ENCODE peak calls at places on chromosome X, in five cellular contexts. P, F, I, S and A are unnamed samples.

GRCh38 chrX:57379296-57379695 is 92.8 kb downstream of the FAAH2 start:
- DNase-seq in P (no peak), F (no peak), I (no peak), S (no peak), A (no peak)

GRCh38 chrX:138775501-138775900 is 64.0 kb upstream of the FGF13 start:
- DNase-seq in P (peak; percentile 29), F (peak; percentile 2), I (no peak), S (no peak), A (no peak)

GRCh38 chrX:112211459-112211858 is 128.9 kb upstream of the TRPC5 start:
- DNase-seq in P (no peak), F (no peak), I (no peak), S (no peak), A (no peak)

GRCh38 chrX:39730671-39731389 is 366.9 kb downstream of the BCOR start:
- DNase-seq in P (peak; percentile 79), F (peak; percentile 67), I (peak; percentile 18), S (peak; percentile 7), A (peak; percentile 36)

GRCh38 chrX:76253432-76253831 is 80.6 kb downstream of the PBDC1 start:
- DNase-seq in P (peak; percentile 53), F (peak; percentile 35), I (no peak), S (no peak), A (peak; percentile 34)

GRCh38 chrX:73940893-73941470 is 363.0 kb upstream of the ZCCHC13 start:
- DNase-seq in P (peak; percentile 34), F (no peak), I (no peak), S (no peak), A (no peak)

GRCh38 chrX:148517191-148517590 is 16.8 kb downstream of the AFF2 start:
- DNase-seq in P (no peak), F (no peak), I (no peak), S (no peak), A (no peak)

GRCh38 chrX:42615161-42615563 is 162.8 kb downstream of the PPP1R2C start:
- DNase-seq in P (peak; percentile 0), F (no peak), I (no peak), S (no peak), A (no peak)

GRCh38 chrX:24248042-24248441 is 65.8 kb downstream of the SUPT20HL2 start:
- DNase-seq in P (no peak), F (no peak), I (no peak), S (no peak), A (no peak)

GRCh38 chrX:3271485-3272186 is 74.8 kb downstream of the MXRA5 start:
- DNase-seq in P (peak; percentile 78), F (no peak), I (no peak), S (no peak), A (no peak)

GRCh38 chrX:67613366-67613765 is 69.5 kb downstream of the AR start:
- DNase-seq in P (peak; percentile 15), F (no peak), I (no peak), S (no peak), A (no peak)

GRCh38 chrX:46567388-46567787 is 6.2 kb upstream of the CHST7 start:
- DNase-seq in P (no peak), F (no peak), I (no peak), S (no peak), A (no peak)

GRCh38 chrX:66676413-66676812 is 37.5 kb upstream of the EDA2R start:
- DNase-seq in P (peak; percentile 67), F (no peak), I (no peak), S (no peak), A (no peak)

GRCh38 chrX:136094962-136095361 is 52.4 kb upstream of the FHL1 start:
- DNase-seq in P (no peak), F (no peak), I (no peak), S (no peak), A (no peak)

GRCh38 chrX:134603806-134604700 is 54.2 kb downstream of the PLAC1 start:
- DNase-seq in P (peak; percentile 92), F (no peak), I (no peak), S (no peak), A (no peak)

GRCh38 chrX:109889289-109890006 is 113.5 kb upstream of the TMEM164 start:
- DNase-seq in P (peak; percentile 54), F (no peak), I (no peak), S (no peak), A (peak; percentile 12)

GRCh38 chrX:14673764-14674163 is 144.4 kb downstream of the GLRA2 start:
- DNase-seq in P (peak; percentile 83), F (peak; percentile 43), I (no peak), S (no peak), A (no peak)